ENCODE peak calls at places on chromosomes 3 and 15, in four cellular contexts. O is foreskin fibroblast, P is NB4, B is fibroblast of pulmonary artery. J is an unnamed sample.

GRCh38 chr3:195583831-195584542 is at the start of gene APOD:
- DNase-seq in O (peak), P (no peak), B (peak), J (peak)

GRCh38 chr3:13013151-13013561 is 60.1 kb downstream of the IQSEC1 start:
- DNase-seq in O (no peak), P (no peak), B (no peak), J (no peak)

GRCh38 chr3:45760878-45761711 is 35.2 kb downstream of the SLC6A20 start:
- DNase-seq in O (peak), P (peak), B (peak), J (no peak)

GRCh38 chr3:4950351-4950784 is 28.9 kb upstream of the BHLHE40 start:
- DNase-seq in O (no peak), P (peak), B (peak), J (no peak)

GRCh38 chr3:181052256-181052655 is 62.7 kb upstream of the DNAJC19 start:
- DNase-seq in O (no peak), P (no peak), B (peak), J (no peak)

GRCh38 chr3:58234516-58234931 is 3.1 kb upstream of the ABHD6 start:
- DNase-seq in O (peak), P (peak), B (peak), J (no peak)

GRCh38 chr15:31111091-31111647 is 9.6 kb upstream of the TRPM1 start:
- DNase-seq in O (peak), P (no peak), B (peak), J (no peak)

GRCh38 chr3:186514296-186515002 is 29.7 kb downstream of the CRYGS start:
- DNase-seq in O (peak), P (peak), B (no peak), J (peak)

GRCh38 chr3:155217591-155217990 is 75.9 kb downstream of the STRIT1 start:
- DNase-seq in O (peak), P (no peak), B (peak), J (no peak)

GRCh38 chr3:61371123-61371522 is 119.9 kb upstream of the FHIT start:
- DNase-seq in O (no peak), P (peak), B (peak), J (no peak)

GRCh38 chr3:136141891-136142290 is 54.2 kb downstream of the MSL2 start:
- DNase-seq in O (peak), P (no peak), B (no peak), J (no peak)

GRCh38 chr15:34987182-34987488 is 952 bp downstream of the ZNF770 start:
- DNase-seq in O (peak), P (peak), B (no peak), J (no peak)

GRCh38 chr15:27844018-27844666 is 255.0 kb downstream of the OCA2 start:
- DNase-seq in O (peak), P (no peak), B (peak), J (no peak)

GRCh38 chr3:188491276-188491687 is 337.3 kb downstream of the LPP start:
- DNase-seq in O (peak), P (no peak), B (peak), J (no peak)

GRCh38 chr3:171200052-171201029 is 173.8 kb upstream of the SLC2A2 start:
- DNase-seq in O (no peak), P (peak), B (no peak), J (no peak)

GRCh38 chr15:70643783-70644125 is 119.6 kb downstream of the UACA start:
- DNase-seq in O (peak), P (no peak), B (peak), J (no peak)

GRCh38 chr3:8416965-8417364 is 84.7 kb upstream of the LMCD1 start:
- DNase-seq in O (peak), P (peak), B (peak), J (peak)

GRCh38 chr3:16249336-16249735 is 15.4 kb downstream of the DPH3 start:
- DNase-seq in O (peak), P (peak), B (peak), J (no peak)

GRCh38 chr3:176699307-176699706 is 498.0 kb downstream of the TBL1XR1 start:
- DNase-seq in O (no peak), P (no peak), B (no peak), J (no peak)

GRCh38 chr15:23648920-23649515 is 1.4 kb upstream of the MAGEL2 start:
- DNase-seq in O (peak), P (peak), B (peak), J (no peak)

GRCh38 chr3:176431986-176432385 is 765.3 kb downstream of the TBL1XR1 start:
- DNase-seq in O (peak), P (no peak), B (no peak), J (no peak)

GRCh38 chr15:76196949-76197315 is 114.3 kb downstream of the ETFA start:
- DNase-seq in O (no peak), P (no peak), B (no peak), J (peak)

GRCh38 chr3:157104928-157105652 is 54.9 kb downstream of the CCNL1 start:
- DNase-seq in O (no peak), P (no peak), B (no peak), J (no peak)

GRCh38 chr3:16897254-16897926 is 12.6 kb downstream of the PLCL2 start:
- DNase-seq in O (peak), P (no peak), B (no peak), J (peak)

GRCh38 chr3:33035596-33035995 is 61.4 kb downstream of the GLB1 start:
- DNase-seq in O (peak), P (no peak), B (peak), J (no peak)

GRCh38 chr15:76987896-76988860 is 6.7 kb upstream of the PSTPIP1 start:
- DNase-seq in O (no peak), P (peak), B (no peak), J (peak)

DNA sequence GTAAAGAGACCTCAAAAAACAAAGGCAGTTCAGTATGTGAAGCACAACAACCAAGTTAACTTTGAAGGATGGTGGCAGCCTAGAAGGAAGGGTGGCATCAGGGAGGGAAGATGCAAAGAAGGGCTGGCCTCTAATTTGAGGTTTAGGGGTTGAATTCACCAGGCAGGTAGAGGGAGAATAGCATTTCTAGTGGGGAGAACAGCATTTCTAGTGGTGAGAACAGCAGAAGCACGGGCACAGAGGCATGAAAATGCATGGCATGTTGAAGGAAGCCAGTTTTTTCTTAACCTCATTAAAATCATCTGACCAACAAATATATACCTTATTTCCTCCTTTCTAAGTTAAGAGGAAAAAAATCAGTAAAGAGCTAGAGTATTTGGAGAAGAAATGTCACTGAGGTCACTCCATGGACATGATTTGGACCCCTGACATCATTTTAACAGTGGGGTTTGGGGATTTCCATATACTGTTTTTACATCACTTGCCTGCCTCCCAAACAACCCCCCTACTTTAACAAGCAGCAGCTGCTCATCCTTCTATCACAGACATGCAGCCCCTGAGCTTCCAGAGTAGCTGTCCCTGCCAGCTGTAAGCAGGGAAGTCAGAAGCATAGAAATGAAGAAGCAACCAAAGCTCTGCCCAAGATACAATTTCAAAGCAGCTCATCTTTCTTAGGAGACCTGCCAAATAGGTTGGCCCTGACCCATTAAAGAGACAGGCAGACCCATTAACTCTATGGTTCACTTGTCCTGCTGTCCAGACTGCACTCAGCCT is 2.4 kb upstream of the POPDC2 start:
- DNase-seq in O (peak), P (no peak), B (peak), J (no peak)
- TF ChIP-seq CTCF in O (no peak), P (no peak), B (peak), J (no peak)

DNA sequence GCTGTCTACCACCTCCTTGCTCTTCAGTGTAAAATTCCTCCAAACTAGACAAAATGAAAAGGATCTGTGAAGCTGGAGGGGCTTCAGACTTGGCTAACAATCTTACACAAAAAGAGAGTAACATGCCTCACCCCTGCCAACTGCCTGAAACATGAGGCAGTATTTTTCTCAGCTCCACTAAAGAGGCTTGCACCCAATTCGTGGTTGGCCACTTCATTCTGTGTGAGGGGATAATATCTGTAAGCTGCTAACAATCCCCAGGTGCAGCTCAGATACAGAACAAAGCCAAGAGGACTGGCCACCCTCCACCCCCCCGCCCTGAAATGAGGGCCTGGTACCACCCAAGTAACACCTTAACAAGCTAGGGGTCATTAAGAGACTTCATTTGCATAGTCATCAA is 2.8 kb downstream of the MB21D2 start:
- DNase-seq in O (no peak), P (no peak), B (no peak), J (no peak)
- H3K4me3 ChIP-seq in O (no peak), P (no peak), B (no peak), J (no peak)

GRCh38 chr15:26767169-26767670 is 5.6 kb downstream of the GABRB3 start:
- DNase-seq in O (no peak), P (no peak), B (no peak), J (no peak)
- TF ChIP-seq CTCF in O (no peak), P (no peak), B (no peak), J (no peak)

GRCh38 chr15:41881550-41881924 is 12.3 kb downstream of the SPTBN5 start:
- DNase-seq in O (no peak), P (no peak), B (no peak), J (no peak)
- H3K4me3 ChIP-seq in O (no peak), P (no peak), B (no peak), J (no peak)

GRCh38 chr3:38164966-38165721 is at the start of gene OXSR1:
- DNase-seq in O (peak), P (peak), B (peak), J (peak)

GRCh38 chr3:38164136-38164965 is 986 bp upstream of the OXSR1 start:
- DNase-seq in O (no peak), P (no peak), B (no peak), J (peak)

GRCh38 chr3:38168151-38168987 is 3.0 kb downstream of the OXSR1 start:
- DNase-seq in O (peak), P (no peak), B (peak), J (no peak)

GRCh38 chr3:38163117-38163870 is 2.0 kb upstream of the OXSR1 start:
- DNase-seq in O (no peak), P (peak), B (no peak), J (no peak)

GRCh38 chr3:38165722-38166387 is 518 bp downstream of the OXSR1 start:
- DNase-seq in O (peak), P (no peak), B (no peak), J (peak)
- TF ChIP-seq CTCF in O (no peak), P (no peak), B (no peak), J (no peak)

DNA sequence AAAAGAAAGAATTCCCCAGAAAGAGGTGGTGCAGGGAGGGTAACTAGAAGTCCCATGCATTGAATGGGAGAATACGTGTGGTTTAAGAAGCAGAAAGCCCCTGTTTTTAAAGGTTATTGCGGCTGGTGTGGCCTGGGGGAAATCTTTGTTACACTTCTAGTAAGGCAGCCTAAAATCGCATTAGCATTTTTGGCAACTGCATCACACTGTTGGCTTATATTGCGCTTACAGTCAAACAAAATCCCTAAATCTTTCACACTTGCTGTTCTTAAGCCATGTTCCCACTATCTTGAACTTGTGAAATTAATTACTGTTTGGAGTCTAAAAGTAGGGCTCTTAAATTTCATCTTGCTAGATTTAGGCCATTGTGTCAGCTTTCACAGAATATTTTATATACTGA is 66.0 kb upstream of the GOLIM4 start:
- DNase-seq in O (no peak), P (no peak), B (no peak), J (no peak)
- H3K4me3 ChIP-seq in O (no peak), P (no peak), B (no peak), J (no peak)

DNA sequence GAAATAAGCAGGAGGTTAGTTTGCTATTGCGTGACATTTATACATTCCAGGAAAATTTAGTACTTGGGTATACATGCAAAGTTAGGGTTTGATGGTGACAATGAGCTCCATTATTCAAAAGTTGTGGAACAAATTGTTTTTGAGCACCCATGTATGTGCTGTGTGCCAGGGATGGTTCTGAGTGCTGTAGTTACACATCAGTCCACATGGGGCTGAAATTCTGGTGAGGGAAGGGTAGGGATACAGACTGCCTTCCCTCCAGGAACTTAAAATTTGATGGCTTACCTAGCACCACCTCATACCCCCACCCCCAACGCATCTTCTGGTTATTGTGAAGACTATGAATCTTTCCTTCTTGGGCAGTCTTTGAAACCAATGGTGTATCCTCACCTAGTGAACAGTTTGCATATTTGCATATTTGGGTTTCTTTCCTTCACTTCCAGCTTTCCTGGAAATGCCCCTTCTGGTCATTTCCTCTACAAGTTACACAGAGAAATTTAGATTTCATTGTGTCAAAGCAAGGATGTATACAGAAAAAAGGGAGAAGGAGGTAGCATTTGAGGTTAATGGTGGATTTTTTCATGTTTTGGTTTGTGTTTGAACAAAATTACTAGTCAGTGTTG is 222.0 kb upstream of the IL12A start:
- DNase-seq in O (peak), P (no peak), B (peak), J (no peak)
- TF ChIP-seq CTCF in O (peak), P (no peak), B (peak), J (peak)

GRCh38 chr3:142726017-142726416 is 2.2 kb downstream of the TRPC1 start:
- DNase-seq in O (no peak), P (no peak), B (no peak), J (no peak)

GRCh38 chr3:142723665-142723967 is 218 bp upstream of the TRPC1 start:
- DNase-seq in O (no peak), P (no peak), B (no peak), J (no peak)

GRCh38 chr3:142724682-142725351 is 983 bp downstream of the TRPC1 start:
- DNase-seq in O (peak), P (no peak), B (peak), J (no peak)

GRCh38 chr3:142723968-142724681 is at the start of gene TRPC1:
- DNase-seq in O (peak), P (peak), B (peak), J (peak)

GRCh38 chr3:142725352-142725739 is 1.5 kb downstream of the TRPC1 start:
- DNase-seq in O (no peak), P (no peak), B (no peak), J (no peak)
- H3K4me3 ChIP-seq in O (peak), P (no peak), B (peak), J (no peak)

GRCh38 chr3:11214451-11214987 is 57.7 kb upstream of the ATG7 start:
- DNase-seq in O (no peak), P (no peak), B (no peak), J (no peak)

GRCh38 chr3:11212784-11213183 is 58.5 kb downstream of the HRH1 start:
- DNase-seq in O (no peak), P (no peak), B (peak), J (no peak)

GRCh38 chr3:11213810-11214450 is 58.3 kb upstream of the ATG7 start:
- DNase-seq in O (no peak), P (no peak), B (no peak), J (no peak)

GRCh38 chr3:11212301-11212613 is 58.0 kb downstream of the HRH1 start:
- DNase-seq in O (peak), P (no peak), B (peak), J (no peak)

GRCh38 chr3:11211531-11212300 is 57.4 kb downstream of the HRH1 start:
- DNase-seq in O (no peak), P (no peak), B (peak), J (no peak)
- TF ChIP-seq CTCF in O (peak), P (no peak), B (peak), J (no peak)

J was measured in mucosa of descending colon.